ENCODE peak calls at places on chromosomes 4 and X, in eight cellular contexts. Q is cardiac muscle cell, A is AG09309, I is A673, P is left ventricle myocardium inferior, F is MM.1S, Z is A549, S is astrocyte of the cerebellum. T is an unnamed sample.

GRCh38 chr4:83546796-83547195 is 10.9 kb downstream of the GPAT3 start:
- DNase-seq in Z (no peak), P (no peak), A (no peak), F (no peak), I (no peak), S (no peak), Q (no peak), T (no peak)

GRCh38 chrX:23634181-23634580 is 33.1 kb upstream of the PRDX4 start:
- DNase-seq in S (no peak), A (no peak), F (no peak), Q (no peak), I (peak; percentile 5), P (no peak), Z (peak; percentile 9), T (peak; percentile 1)

GRCh38 chr4:40585201-40585789 is 44.4 kb downstream of the RBM47 start:
- DNase-seq in Q (no peak), A (no peak), S (no peak), P (no peak), F (no peak), I (no peak), Z (no peak), T (no peak)

GRCh38 chr4:140600408-140600807 is 31.6 kb upstream of the UCP1 start:
- DNase-seq in P (no peak), Z (no peak), S (no peak), I (no peak), A (no peak), Q (no peak), F (no peak), T (no peak)

GRCh38 chr4:39134674-39135073 is 47.7 kb upstream of the WDR19 start:
- DNase-seq in I (peak; percentile 45), Q (no peak), P (no peak), Z (no peak), A (no peak), F (peak; percentile 58), S (no peak), T (peak; percentile 20)

GRCh38 chr4:20044502-20044911 is 207.2 kb upstream of the SLIT2 start:
- DNase-seq in A (peak; percentile 72), Z (no peak), P (no peak), F (no peak), S (no peak), I (peak; percentile 65), Q (no peak), T (no peak)

GRCh38 chrX:130746709-130747347 is 156.2 kb downstream of the ENOX2 start:
- DNase-seq in I (no peak), Z (no peak), P (no peak), A (no peak), S (no peak), Q (no peak), F (no peak), T (no peak)

GRCh38 chr4:163191999-163192398 is 25.3 kb upstream of the NAF1 start:
- DNase-seq in Q (no peak), S (no peak), I (no peak), F (peak; percentile 28), Z (no peak), A (no peak), P (no peak), T (peak; percentile 5)

GRCh38 chr4:105551968-105552746 is at the start of gene ARHGEF38:
- DNase-seq in A (no peak), P (no peak), Q (no peak), S (peak; percentile 42), Z (no peak), I (peak; percentile 43), F (peak; percentile 95), T (no peak)

GRCh38 chr4:46441116-46441859 is 51.4 kb upstream of the GABRA2 start:
- DNase-seq in I (no peak), Q (no peak), A (no peak), S (peak; percentile 4), P (no peak), Z (no peak), F (no peak), T (no peak)

GRCh38 chrX:102651968-102652744 is 873 bp downstream of the GPRASP1 start:
- DNase-seq in I (peak; percentile 9), P (no peak), A (no peak), F (no peak), Q (peak; percentile 15), S (no peak), Z (peak; percentile 16), T (no peak)

GRCh38 chrX:30887721-30888120 is 1.3 kb downstream of the TAB3 start:
- DNase-seq in S (no peak), A (no peak), Q (no peak), I (no peak), Z (no peak), F (no peak), P (no peak), T (no peak)

GRCh38 chrX:154827624-154828408 is 6.6 kb downstream of the SMIM9 start:
- DNase-seq in I (no peak), S (no peak), P (no peak), A (no peak), F (peak; percentile 79), Q (no peak), Z (no peak), T (peak; percentile 70)

GRCh38 chrX:21375795-21376069 is 1.5 kb downstream of the CNKSR2 start:
- DNase-seq in S (no peak), F (no peak), P (no peak), Z (peak; percentile 38), Q (peak; percentile 8), I (no peak), A (no peak), T (no peak)

GRCh38 chrX:134443020-134443419 is 16.9 kb upstream of the HPRT1 start:
- DNase-seq in F (peak; percentile 58), P (no peak), I (no peak), S (no peak), A (no peak), Q (no peak), Z (no peak), T (peak; percentile 23)

GRCh38 chr4:154084864-154085263 is 296.0 kb upstream of the SFRP2 start:
- DNase-seq in P (no peak), Z (no peak), A (no peak), I (no peak), Q (no peak), F (no peak), S (peak; percentile 11), T (no peak)

GRCh38 chr4:1012031-1012739 is 759 bp downstream of the FGFRL1 start:
- DNase-seq in Z (no peak), S (peak; percentile 33), A (no peak), P (no peak), I (peak; percentile 71), Q (peak; percentile 22), F (no peak), T (no peak)

GRCh38 chr4:153509724-153510123 is 43.6 kb downstream of the TMEM131L start:
- DNase-seq in P (no peak), I (no peak), Z (no peak), S (no peak), F (no peak), A (no peak), Q (no peak), T (no peak)

GRCh38 chr4:20422398-20422797 is 170.7 kb downstream of the SLIT2 start:
- DNase-seq in F (peak; percentile 44), Z (no peak), I (peak; percentile 70), A (no peak), S (peak; percentile 26), Q (peak; percentile 63), P (no peak), T (peak; percentile 64)

GRCh38 chr4:35358001-35358584 is 886.2 kb downstream of the ARAP2 start:
- DNase-seq in P (no peak), A (no peak), F (no peak), I (no peak), Q (no peak), Z (no peak), S (no peak), T (no peak)

GRCh38 chr4:4792516-4792915 is 66.9 kb upstream of the MSX1 start:
- DNase-seq in Z (no peak), P (no peak), Q (no peak), A (peak; percentile 81), S (no peak), I (no peak), F (no peak), T (no peak)

GRCh38 chr4:2412534-2412884 is 5.9 kb downstream of the ZFYVE28 start:
- DNase-seq in P (no peak), F (peak; percentile 72), A (no peak), Z (no peak), S (no peak), Q (no peak), I (no peak), T (peak; percentile 88)

GRCh38 chr4:142396279-142396678 is 449.8 kb downstream of the INPP4B start:
- DNase-seq in F (no peak), P (no peak), A (no peak), Z (no peak), I (peak; percentile 69), Q (no peak), S (no peak), T (no peak)

GRCh38 chr4:3318561-3319021 is 25.8 kb downstream of the RGS12 start:
- DNase-seq in A (no peak), F (no peak), S (no peak), I (peak; percentile 27), Z (no peak), Q (peak; percentile 30), P (no peak), T (no peak)

GRCh38 chr4:7067523-7068278 is at the start of gene GRPEL1:
- DNase-seq in F (peak; percentile 99), I (peak; percentile 99), Q (peak; percentile 99), S (peak; percentile 97), A (peak; percentile 98), Z (peak; percentile 83), P (peak; percentile 100), T (peak; percentile 100)

GRCh38 chr4:68344785-68345184 is 5.1 kb downstream of the YTHDC1 start:
- DNase-seq in I (no peak), F (no peak), P (no peak), Q (no peak), A (no peak), S (no peak), Z (no peak), T (no peak)
- TF ChIP-seq CTCF in I (no peak), F (no peak), P (no peak), Q (no peak), A (no peak), S (no peak), Z (no peak), T (no peak)

GRCh38 chr4:24470681-24471622 is 113.4 kb downstream of the DHX15 start:
- DNase-seq in Z (no peak), I (peak; percentile 52), F (peak; percentile 30), Q (peak; percentile 66), A (no peak), S (no peak), P (peak; percentile 52), T (peak; percentile 21)
- H3K4me3 ChIP-seq in Z (peak overlapping the region; percentile 63), I (peak overlapping the region; percentile 49), F (peak overlapping the region; percentile 71), Q (peak overlapping the region; percentile 52), A (peak overlapping the region; percentile 67), S (peak overlapping the region; percentile 56), P (peak overlapping the region; percentile 81), T (peak overlapping the region; percentile 34)

GRCh38 chrX:20063716-20064351 is 52.9 kb downstream of the MAP7D2 start:
- DNase-seq in P (no peak), I (no peak), S (no peak), A (no peak), F (no peak), Q (no peak), Z (no peak), T (peak; percentile 11)
- TF ChIP-seq CTCF in P (no peak), I (peak; percentile 51), S (peak; percentile 29), A (peak; percentile 27), F (no peak), Q (peak; percentile 28), Z (no peak), T (peak; percentile 22)

DNA sequence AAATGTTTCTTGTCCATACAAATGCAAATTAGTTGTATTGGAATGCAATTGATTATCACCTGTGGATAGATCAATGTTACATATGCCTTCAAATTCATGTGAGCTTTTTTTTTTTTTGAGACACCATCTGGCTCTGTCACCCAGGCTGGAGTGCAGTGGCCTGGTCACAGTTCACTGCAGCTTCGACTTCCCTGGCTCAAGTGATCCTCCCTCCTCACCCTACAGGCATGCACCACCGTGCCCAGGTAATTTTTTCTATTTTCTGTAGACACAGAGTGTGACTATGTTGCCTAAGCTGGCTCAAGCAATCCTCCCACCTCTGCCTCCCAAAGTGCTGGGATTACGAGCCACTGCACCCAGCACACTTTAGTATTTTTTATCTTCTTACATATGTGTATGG is 38.6 kb upstream of the TMEM184C start:
- DNase-seq in P (no peak), Z (no peak), F (no peak), Q (no peak), A (no peak), S (no peak), I (no peak), T (no peak)
- H3K4me3 ChIP-seq in P (no peak overlapping the region), Z (no peak overlapping the region), F (no peak overlapping the region), Q (no peak overlapping the region), A (no peak overlapping the region), S (no peak overlapping the region), I (no peak overlapping the region), T (no peak overlapping the region)

T was measured in GM12865.